ENCODE peak calls at places on chromosomes 6 and 20, in eight cellular contexts. M is fibroblast of lung, K is testis, A is spleen, U is OCI-LY7, V is epithelial cell of esophagus, Z is uterus, E is hepatocyte. F is an unnamed sample.

GRCh38 chr6:43386492-43386891 is 17.0 kb upstream of the ZNF318 start:
- DNase-seq in M (peak; percentile 5), K (no peak), A (no peak), U (no peak), V (peak; percentile 28), Z (no peak), E (peak; percentile 28), F (no peak)

GRCh38 chr20:46076806-46077205 is 13.0 kb downstream of the NCOA5 start:
- DNase-seq in M (no peak), K (no peak), A (no peak), U (no peak), V (no peak), Z (no peak), E (no peak), F (no peak)

GRCh38 chr20:48384147-48384818 is 443.5 kb downstream of the PREX1 start:
- DNase-seq in M (no peak), K (peak; percentile 66), A (no peak), U (peak; percentile 49), V (no peak), Z (no peak), E (no peak), F (peak; percentile 52)

GRCh38 chr20:4483961-4484360 is 237.7 kb upstream of the PRND start:
- DNase-seq in M (no peak), K (no peak), A (no peak), U (no peak), V (no peak), Z (no peak), E (no peak), F (no peak)

GRCh38 chr6:69179681-69180080 is 544.6 kb downstream of the ADGRB3 start:
- DNase-seq in M (peak; percentile 11), K (no peak), A (no peak), U (no peak), V (peak; percentile 66), Z (no peak), E (no peak), F (peak; percentile 28)

GRCh38 chr6:99822741-99823512 is 171.1 kb downstream of the MCHR2 start:
- DNase-seq in M (peak; percentile 57), K (no peak), A (no peak), U (peak; percentile 9), V (peak; percentile 85), Z (no peak), E (peak; percentile 71), F (peak; percentile 30)

GRCh38 chr20:7493311-7493710 is 446.9 kb downstream of the HAO1 start:
- DNase-seq in M (no peak), K (no peak), A (no peak), U (no peak), V (no peak), Z (no peak), E (no peak), F (no peak)

GRCh38 chr6:150409576-150410066 is 40.8 kb downstream of the IYD start:
- DNase-seq in M (no peak), K (peak; percentile 66), A (peak; percentile 85), U (peak; percentile 94), V (no peak), Z (no peak), E (peak; percentile 23), F (no peak)

DNA sequence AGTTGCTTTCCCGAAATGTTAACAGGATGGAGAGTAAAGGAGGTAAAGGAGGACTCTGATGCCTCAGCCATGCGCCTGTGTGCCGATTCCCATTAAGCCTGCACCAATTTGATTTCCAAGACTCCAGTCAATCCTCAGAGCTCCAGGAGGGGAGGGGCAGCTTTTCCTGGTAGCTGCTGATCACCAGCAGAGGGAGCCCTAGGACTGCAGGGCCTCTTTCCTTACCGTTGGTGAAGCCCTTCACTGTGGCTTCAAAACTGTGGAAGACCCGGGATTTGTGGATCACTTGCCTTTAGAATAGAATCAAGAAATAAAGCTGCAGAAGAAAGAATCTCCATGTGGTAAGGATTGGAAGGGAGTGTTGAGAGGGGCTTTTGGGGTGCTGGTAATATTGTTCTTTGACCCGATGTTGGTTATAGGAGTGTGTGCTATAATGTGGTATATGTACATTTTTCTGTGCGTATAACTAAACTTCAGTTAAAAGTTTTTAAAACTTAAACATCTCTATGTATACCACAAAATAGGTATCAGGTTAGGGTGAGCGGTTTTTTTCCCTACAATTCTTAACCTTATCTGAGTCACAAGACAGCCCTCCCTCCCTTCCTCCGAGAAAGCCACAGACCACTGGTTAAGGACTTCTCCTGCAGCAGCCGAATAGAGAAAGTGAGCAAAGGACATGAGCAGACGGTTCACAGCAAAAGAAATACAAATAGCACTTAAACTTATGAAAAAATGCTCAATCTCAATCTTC is 6.9 kb upstream of the OSER1 start:
- DNase-seq in M (peak; percentile 56), K (peak; percentile 86), A (peak; percentile 86), U (peak; percentile 68), V (peak; percentile 81), Z (peak; percentile 32), E (peak; percentile 83), F (peak; percentile 87)
- H3K4me3 ChIP-seq in M (no peak overlapping the region), K (no peak overlapping the region), A (no peak overlapping the region), U (no peak overlapping the region), V (no peak overlapping the region), Z (no peak overlapping the region), E (no peak overlapping the region), F (no peak overlapping the region)

GRCh38 chr20:1334761-1335160 is 5.8 kb upstream of the SDCBP2 start:
- DNase-seq in M (no peak), K (no peak), A (peak; percentile 24), U (peak; percentile 9), V (peak; percentile 65), Z (no peak), E (no peak), F (no peak)
- TF ChIP-seq CTCF in M (peak; percentile 2), K (no peak), A (no peak), U (peak; percentile 38), V (peak; percentile 43), Z (no peak), E (no peak), F (peak; percentile 17)

GRCh38 chr6:83846291-83846690 is 6.9 kb upstream of the RIPPLY2 start:
- DNase-seq in M (no peak), K (no peak), A (no peak), U (no peak), V (no peak), Z (no peak), E (no peak), F (no peak)

GRCh38 chr6:83849610-83850009 is 3.5 kb upstream of the RIPPLY2 start:
- DNase-seq in M (no peak), K (no peak), A (no peak), U (no peak), V (no peak), Z (no peak), E (no peak), F (no peak)

GRCh38 chr6:83852528-83853177 is 507 bp upstream of the RIPPLY2 start:
- DNase-seq in M (no peak), K (no peak), A (no peak), U (no peak), V (no peak), Z (no peak), E (no peak), F (no peak)

GRCh38 chr6:83847179-83847578 is 6.0 kb upstream of the RIPPLY2 start:
- DNase-seq in M (no peak), K (no peak), A (no peak), U (no peak), V (peak; percentile 71), Z (no peak), E (no peak), F (no peak)

DNA sequence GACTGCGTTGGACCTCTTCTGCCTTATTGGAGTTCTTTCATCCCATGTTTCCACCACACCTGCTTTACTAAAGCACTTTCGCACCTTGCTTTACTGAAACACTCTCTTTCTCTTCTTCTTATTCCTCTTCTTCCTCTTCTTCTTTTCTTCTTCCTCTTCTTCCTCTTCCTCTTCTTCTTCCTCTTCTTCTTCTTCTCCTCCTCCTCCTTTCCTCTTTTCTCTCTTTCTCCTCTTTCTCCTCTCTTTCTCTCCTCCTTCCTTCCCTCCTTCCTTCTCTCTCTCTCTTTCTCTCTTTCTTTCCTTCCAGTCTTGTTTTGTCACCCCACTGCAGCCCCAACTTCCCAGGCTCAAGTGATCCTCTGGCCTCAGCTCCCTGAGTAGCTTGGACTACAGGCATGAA is 4.0 kb upstream of the RIPPLY2 start:
- DNase-seq in M (no peak), K (no peak), A (no peak), U (no peak), V (no peak), Z (no peak), E (no peak), F (no peak)
- H3K4me3 ChIP-seq in M (no peak overlapping the region), K (no peak overlapping the region), A (no peak overlapping the region), U (no peak overlapping the region), V (no peak overlapping the region), Z (no peak overlapping the region), E (no peak overlapping the region), F (no peak overlapping the region)

GRCh38 chr6:138307816-138308727 is 69.6 kb upstream of the SMIM28 start:
- DNase-seq in M (peak; percentile 19), K (no peak), A (no peak), U (no peak), V (peak; percentile 43), Z (peak; percentile 20), E (peak; percentile 27), F (peak; percentile 52)
- TF ChIP-seq CTCF in M (peak; percentile 18), K (no peak), A (no peak), U (no peak), V (peak; percentile 15), Z (no peak), E (no peak), F (peak; percentile 19)

GRCh38 chr6:85462673-85463072 is 12.8 kb downstream of the NT5E start:
- DNase-seq in M (no peak), K (no peak), A (no peak), U (no peak), V (no peak), Z (no peak), E (no peak), F (no peak)

GRCh38 chr6:85463621-85464259 is 13.9 kb downstream of the NT5E start:
- DNase-seq in M (no peak), K (no peak), A (no peak), U (no peak), V (no peak), Z (no peak), E (no peak), F (no peak)

GRCh38 chr6:85464722-85465150 is 14.9 kb downstream of the NT5E start:
- DNase-seq in M (peak; percentile 94), K (no peak), A (no peak), U (no peak), V (peak; percentile 92), Z (no peak), E (no peak), F (no peak)

GRCh38 chr6:85465762-85466161 is 15.9 kb downstream of the NT5E start:
- DNase-seq in M (no peak), K (no peak), A (no peak), U (no peak), V (no peak), Z (no peak), E (no peak), F (no peak)

DNA sequence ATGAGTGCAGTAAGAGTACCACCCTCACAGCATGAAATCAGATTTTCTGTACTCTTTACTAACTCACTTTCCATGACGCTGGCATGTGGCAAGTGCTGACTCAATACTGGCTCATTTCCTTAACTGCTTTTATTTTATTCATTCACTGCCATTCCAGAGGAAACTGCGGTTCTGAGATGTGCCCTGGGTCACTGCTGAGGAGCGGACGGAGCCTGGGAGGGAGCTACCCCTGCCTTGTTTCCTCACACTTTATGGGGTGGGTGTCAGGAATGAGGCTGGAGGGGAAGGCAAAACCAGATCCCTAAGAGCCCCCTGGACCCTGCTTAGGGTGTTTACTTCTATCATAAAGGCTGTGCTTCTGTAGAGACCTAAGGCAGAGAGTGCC is 14.4 kb downstream of the NT5E start:
- DNase-seq in M (peak; percentile 99), K (no peak), A (no peak), U (no peak), V (peak; percentile 92), Z (peak; percentile 36), E (no peak), F (no peak)
- H3K4me3 ChIP-seq in M (peak overlapping the region; percentile 5), K (no peak overlapping the region), A (no peak overlapping the region), U (no peak overlapping the region), V (no peak overlapping the region), Z (no peak overlapping the region), E (no peak overlapping the region), F (no peak overlapping the region)

F was measured in BE2C.